ENCODE peak calls at places on chromosomes 7 and 10, in five cellular contexts. B, H, N, U and Z are unnamed samples.

GRCh38 chr10:132122097-132122861 is 56.5 kb downstream of the JAKMIP3 start:
- DNase-seq in U (no peak), H (no peak), B (no peak), N (no peak), Z (no peak)

GRCh38 chr10:120436431-120437142 is 20.4 kb upstream of the PLPP4 start:
- DNase-seq in N (no peak), H (no peak), U (no peak), B (no peak), Z (no peak)

GRCh38 chr10:15169555-15170407 is 1.3 kb upstream of the NMT2 start:
- DNase-seq in B (no peak), U (no peak), H (no peak), N (peak), Z (no peak)

GRCh38 chr7:26369519-26370385 is 78.1 kb downstream of the SNX10 start:
- DNase-seq in N (no peak), B (no peak), U (no peak), H (peak), Z (peak)

GRCh38 chr10:51729822-51730530 is 30.6 kb upstream of the CSTF2T start:
- DNase-seq in N (no peak), H (no peak), U (no peak), B (no peak), Z (no peak)

GRCh38 chr7:116780966-116781365 is 81.4 kb upstream of the CAPZA2 start:
- DNase-seq in B (peak), H (no peak), N (no peak), U (no peak), Z (no peak)

GRCh38 chr10:35913628-35914027 is 271.5 kb upstream of the FZD8 start:
- DNase-seq in U (no peak), H (no peak), B (no peak), N (no peak), Z (peak)

GRCh38 chr10:78458983-78459638 is 425.4 kb downstream of the RPS24 start:
- DNase-seq in B (no peak), N (no peak), H (peak), U (no peak), Z (peak)

GRCh38 chr7:68733219-68734143 is 864.8 kb upstream of the AUTS2 start:
- DNase-seq in N (no peak), H (peak), B (no peak), U (no peak), Z (no peak)

GRCh38 chr7:30752484-30752883 is 549 bp downstream of the INMT start:
- DNase-seq in U (no peak), H (no peak), B (no peak), N (no peak), Z (no peak)

GRCh38 chr7:75650062-75650461 is 88.7 kb downstream of the HIP1 start:
- DNase-seq in H (no peak), U (no peak), B (peak), N (no peak), Z (no peak)

GRCh38 chr10:11433657-11434056 is 177.8 kb downstream of the USP6NL start:
- DNase-seq in N (no peak), H (no peak), U (no peak), B (no peak), Z (no peak)

GRCh38 chr7:3270362-3270761 is 30.7 kb upstream of the SDK1 start:
- DNase-seq in U (no peak), H (no peak), N (no peak), B (no peak), Z (no peak)

GRCh38 chr10:74888947-74889661 is 62.7 kb downstream of the KAT6B start:
- DNase-seq in B (no peak), H (no peak), N (no peak), U (no peak), Z (no peak)

GRCh38 chr7:157652161-157652953 is 315.6 kb downstream of the DNAJB6 start:
- DNase-seq in N (no peak), B (no peak), H (no peak), U (no peak), Z (no peak)

GRCh38 chr10:132627736-132628512 is 90.3 kb downstream of the INPP5A start:
- DNase-seq in B (no peak), N (no peak), U (no peak), H (no peak), Z (peak)

GRCh38 chr7:140035400-140036223 is 27.1 kb downstream of the PARP12 start:
- DNase-seq in N (no peak), U (no peak), H (no peak), B (no peak), Z (peak)

GRCh38 chr7:141097430-141097829 is 23.6 kb downstream of the TMEM178B start:
- DNase-seq in B (no peak), H (no peak), N (no peak), U (no peak), Z (no peak)

GRCh38 chr10:79053081-79053434 is 15.7 kb upstream of the ZMIZ1 start:
- DNase-seq in B (no peak), H (no peak), U (no peak), N (no peak), Z (no peak)

GRCh38 chr7:131072505-131073091 is 255.1 kb upstream of the MKLN1 start:
- DNase-seq in U (no peak), H (peak), N (no peak), B (no peak), Z (peak)